ENCODE peak calls at places on chromosome 12, in eight cellular contexts. B, A, V, E, I, U, N and Q are unnamed samples.

GRCh38 chr12:53960187-53961024 is 5.7 kb downstream of the HOXC12 start:
- DNase-seq in U (no peak), N (no peak), V (no peak), B (no peak), E (no peak), A (no peak), I (no peak), Q (no peak)

GRCh38 chr12:75705749-75706719 is 194.6 kb upstream of the KRR1 start:
- DNase-seq in I (no peak), N (no peak), V (peak; percentile 55), E (no peak), B (peak; percentile 26), U (peak; percentile 76), A (peak; percentile 25), Q (no peak)

GRCh38 chr12:112328411-112329124 is 53.7 kb downstream of the HECTD4 start:
- DNase-seq in A (no peak), U (peak; percentile 28), B (no peak), I (no peak), V (no peak), N (no peak), E (no peak), Q (no peak)

GRCh38 chr12:47270782-47271664 is 191.3 kb upstream of the AMIGO2 start:
- DNase-seq in N (peak; percentile 79), B (no peak), A (no peak), V (no peak), U (peak; percentile 90), E (no peak), I (no peak), Q (no peak)

GRCh38 chr12:40692617-40693502 is 621 bp downstream of the CNTN1 start:
- DNase-seq in E (no peak), A (peak; percentile 16), B (no peak), U (peak; percentile 36), N (peak; percentile 55), V (peak; percentile 15), I (no peak), Q (peak; percentile 62)

GRCh38 chr12:15772405-15773018 is 16.7 kb downstream of the EPS8 start:
- DNase-seq in N (no peak), A (no peak), U (peak; percentile 55), V (no peak), B (no peak), E (no peak), I (no peak), Q (no peak)

GRCh38 chr12:95460105-95460504 is 13.8 kb upstream of the METAP2 start:
- DNase-seq in N (no peak), I (no peak), A (no peak), B (no peak), U (no peak), V (no peak), E (no peak), Q (no peak)

GRCh38 chr12:101826766-101827368 is 3.9 kb downstream of the GNPTAB start:
- DNase-seq in E (no peak), N (no peak), U (no peak), B (no peak), A (no peak), I (no peak), V (no peak), Q (no peak)

GRCh38 chr12:5905757-5906156 is 39.3 kb downstream of the ANO2 start:
- DNase-seq in A (no peak), B (no peak), I (no peak), E (no peak), V (no peak), U (no peak), N (no peak), Q (no peak)

GRCh38 chr12:129844662-129845061 is 59.2 kb downstream of the TMEM132D start:
- DNase-seq in U (no peak), B (no peak), A (no peak), E (no peak), V (no peak), I (no peak), N (no peak), Q (no peak)

GRCh38 chr12:41536813-41537490 is 348.8 kb downstream of the PDZRN4 start:
- DNase-seq in I (no peak), N (no peak), U (no peak), B (no peak), E (no peak), A (no peak), V (no peak), Q (no peak)

GRCh38 chr12:98856897-98857540 is 211.9 kb downstream of the APAF1 start:
- DNase-seq in N (no peak), E (no peak), B (no peak), V (no peak), I (no peak), A (no peak), U (no peak), Q (no peak)

GRCh38 chr12:26691234-26691970 is 141.6 kb downstream of the ITPR2 start:
- DNase-seq in V (no peak), E (no peak), N (peak; percentile 61), I (peak; percentile 90), B (no peak), A (no peak), U (peak; percentile 95), Q (no peak)

GRCh38 chr12:44053550-44054243 is 217.8 kb downstream of the TMEM117 start:
- DNase-seq in V (no peak), B (no peak), I (no peak), A (no peak), U (peak; percentile 55), E (no peak), N (no peak), Q (no peak)

GRCh38 chr12:116697305-116698130 is 40.4 kb downstream of the SPRING1 start:
- DNase-seq in V (no peak), A (peak; percentile 42), B (peak; percentile 38), I (no peak), E (peak; percentile 67), U (peak; percentile 23), N (no peak), Q (no peak)

GRCh38 chr12:58833844-58834243 is 86.5 kb downstream of the LRIG3 start:
- DNase-seq in B (no peak), I (no peak), E (no peak), V (no peak), U (no peak), N (no peak), A (no peak), Q (no peak)

GRCh38 chr12:107891967-107892366 is 117.5 kb downstream of the ASCL4 start:
- DNase-seq in N (no peak), A (no peak), V (no peak), E (no peak), B (no peak), U (peak; percentile 52), I (no peak), Q (no peak)

GRCh38 chr12:53543539-53543938 is 36.3 kb upstream of the NPFF start:
- DNase-seq in N (no peak), U (peak; percentile 89), V (peak; percentile 66), I (no peak), E (peak; percentile 48), B (peak; percentile 18), A (peak; percentile 54), Q (peak; percentile 36)

DNA sequence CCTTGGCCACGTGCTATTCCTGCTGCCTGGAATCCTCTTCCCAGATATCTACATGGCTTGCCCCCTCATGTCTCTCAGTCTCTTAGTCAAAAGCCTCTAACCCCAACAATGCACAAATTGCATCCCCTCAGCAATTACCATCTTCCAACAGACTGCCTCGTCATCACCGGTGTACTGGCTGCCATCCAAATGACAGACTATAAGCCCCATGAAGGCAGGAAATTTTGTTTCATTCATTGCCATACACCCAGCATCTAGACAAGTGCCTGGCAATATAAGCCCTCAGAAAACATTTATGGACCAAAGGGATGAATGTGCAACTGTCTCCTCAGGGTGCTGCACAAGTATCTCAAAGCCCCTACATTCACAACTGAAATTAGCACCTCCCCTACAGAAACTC is 5.8 kb downstream of the GLT8D2 start:
- DNase-seq in A (no peak), V (no peak), U (no peak), B (no peak), E (no peak), N (no peak), I (no peak), Q (no peak)
- H3K27ac ChIP-seq in A (no peak overlapping the region), V (no peak overlapping the region), U (no peak overlapping the region), B (no peak overlapping the region), E (no peak overlapping the region), N (no peak overlapping the region), I (no peak overlapping the region), Q (no peak overlapping the region)

DNA sequence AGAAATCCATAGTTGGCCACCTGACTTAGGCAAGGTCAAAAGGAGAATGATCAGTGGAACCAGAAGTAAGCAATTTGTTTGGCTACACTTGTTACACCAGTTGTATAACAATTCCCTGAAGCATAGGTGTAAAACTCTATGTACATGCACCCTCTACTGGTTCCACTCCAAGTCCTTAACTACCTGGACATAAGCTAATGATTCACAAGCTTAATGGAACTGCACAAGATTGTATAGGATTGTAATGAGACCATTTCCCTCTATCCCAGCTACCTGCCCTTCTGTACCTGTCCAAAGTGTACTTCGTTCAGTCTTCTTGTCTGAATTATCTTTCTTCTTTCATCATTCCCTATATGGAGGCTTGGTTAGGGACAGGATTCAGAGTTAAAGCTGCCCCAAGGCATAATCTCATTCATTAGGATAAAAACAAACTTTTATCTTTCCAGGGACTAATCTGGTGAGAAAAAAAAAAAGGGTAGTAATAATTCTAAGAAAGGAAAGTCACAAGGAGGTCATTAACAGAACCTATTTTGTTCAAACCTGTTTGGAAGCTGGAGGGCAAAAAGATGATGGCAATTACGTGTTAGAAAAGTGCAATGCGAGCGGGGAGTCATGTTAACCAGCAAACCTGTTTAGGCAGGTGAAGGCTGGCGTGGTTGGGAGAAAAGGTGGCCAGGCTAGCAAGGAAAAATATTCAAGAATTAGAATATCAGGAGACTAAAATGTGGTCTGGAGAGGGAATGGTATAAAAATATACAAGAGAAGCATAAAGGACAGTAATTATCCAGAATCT is 2.8 kb upstream of the TMEM52B start:
- DNase-seq in U (no peak), I (peak; percentile 60), A (peak; percentile 22), V (no peak), B (no peak), N (no peak), E (no peak), Q (no peak)
- H3K27ac ChIP-seq in U (no peak overlapping the region), I (no peak overlapping the region), A (no peak overlapping the region), V (no peak overlapping the region), B (no peak overlapping the region), N (peak overlapping the region; percentile 16), E (no peak overlapping the region), Q (no peak overlapping the region)

GRCh38 chr12:52121848-52122838 is 42.6 kb downstream of the SMIM41 start:
- DNase-seq in E (peak; percentile 78), V (no peak), U (peak; percentile 77), B (peak; percentile 77), I (peak; percentile 29), N (no peak), A (peak; percentile 67), Q (no peak)
- H3K27ac ChIP-seq in E (no peak overlapping the region), V (no peak overlapping the region), U (no peak overlapping the region), B (no peak overlapping the region), I (no peak overlapping the region), N (no peak overlapping the region), A (no peak overlapping the region), Q (no peak overlapping the region)

DNA sequence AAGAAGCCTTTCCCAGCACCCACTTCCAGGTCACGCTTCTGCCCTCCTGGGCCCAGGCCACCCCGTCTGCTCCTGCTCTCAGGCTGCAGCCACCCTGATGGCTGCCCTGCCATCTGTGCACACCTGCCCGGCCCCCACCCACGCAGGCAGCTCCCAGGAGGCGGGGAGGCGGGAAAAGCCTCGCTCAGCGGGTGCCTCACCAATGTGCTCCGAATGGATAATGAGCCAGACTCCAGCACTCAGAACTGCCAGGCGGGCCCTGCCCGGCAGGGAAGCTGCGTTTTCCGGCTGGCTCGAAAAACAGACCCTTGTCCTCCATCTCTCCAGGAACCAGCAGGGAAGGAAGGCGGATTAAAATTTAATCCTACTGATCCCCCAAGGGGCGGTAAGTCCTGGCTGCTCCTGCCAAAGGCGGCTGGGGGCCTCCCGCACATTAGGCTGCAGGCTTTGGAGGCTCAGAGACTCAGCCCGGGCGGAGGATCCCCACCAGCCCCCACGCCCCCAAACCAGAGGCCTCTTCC is 104.0 kb downstream of the NCOR2 start:
- DNase-seq in I (no peak), B (peak; percentile 9), V (no peak), U (no peak), A (no peak), N (no peak), E (no peak), Q (no peak)
- H3K27ac ChIP-seq in I (no peak overlapping the region), B (no peak overlapping the region), V (no peak overlapping the region), U (no peak overlapping the region), A (no peak overlapping the region), N (no peak overlapping the region), E (peak overlapping the region; percentile 39), Q (peak overlapping the region; percentile 63)